ENCODE peak calls at places on chromosome 2, in five cellular contexts. S is endothelial cell, D is ascending aorta, J is HL-60, O is dorsolateral prefrontal cortex. R is an unnamed sample.

GRCh38 chr2:40380721-40381120 is 71.2 kb downstream of the SLC8A1 start:
- DNase-seq in J (no peak), D (no peak), O (no peak), S (no peak), R (no peak)

GRCh38 chr2:33313039-33313438 is 163.4 kb upstream of the RASGRP3 start:
- DNase-seq in S (no peak), D (no peak), J (no peak), O (no peak), R (no peak)

GRCh38 chr2:120175000-120175581 is 48.1 kb downstream of the TMEM185B start:
- DNase-seq in S (peak), D (no peak), J (peak), O (no peak), R (no peak)

GRCh38 chr2:120279708-120280107 is 27.1 kb downstream of the RALB start:
- DNase-seq in S (no peak), O (no peak), D (no peak), J (peak), R (no peak)

GRCh38 chr2:53594586-53594918 is 173.1 kb upstream of the CHAC2 start:
- DNase-seq in J (no peak), D (no peak), S (no peak), O (no peak), R (no peak)

GRCh38 chr2:240624011-240624949 is 1.0 kb upstream of the GPR35 start:
- DNase-seq in D (peak), O (no peak), S (no peak), J (peak), R (no peak)

GRCh38 chr2:231854616-231855125 is 68.4 kb downstream of the COPS7B start:
- DNase-seq in J (no peak), O (no peak), D (no peak), S (no peak), R (no peak)

GRCh38 chr2:170162261-170162612 is 15.7 kb upstream of the MYO3B start:
- DNase-seq in S (no peak), D (no peak), J (no peak), O (no peak), R (no peak)

GRCh38 chr2:8461341-8461740 is 220.5 kb upstream of the ID2 start:
- DNase-seq in S (no peak), O (no peak), D (no peak), J (no peak), R (no peak)

GRCh38 chr2:54387592-54387991 is 68.5 kb upstream of the SPTBN1 start:
- DNase-seq in O (no peak), J (no peak), S (no peak), D (no peak), R (no peak)

GRCh38 chr2:202754936-202755335 is 116.6 kb downstream of the ICA1L start:
- DNase-seq in O (no peak), D (no peak), J (no peak), S (no peak), R (no peak)

GRCh38 chr2:26139269-26140183 is 33.4 kb upstream of the GAREM2 start:
- DNase-seq in S (no peak), O (no peak), D (no peak), J (no peak), R (no peak)

GRCh38 chr2:236675051-236675450 is 105.4 kb downstream of the ACKR3 start:
- DNase-seq in D (no peak), S (no peak), O (no peak), J (no peak), R (no peak)

GRCh38 chr2:67662222-67662621 is 265.1 kb downstream of the ETAA1 start:
- DNase-seq in O (no peak), D (no peak), S (no peak), J (no peak), R (no peak)

GRCh38 chr2:159904127-159904564 is 106.1 kb upstream of the CD302 start:
- DNase-seq in O (no peak), J (peak), S (no peak), D (no peak), R (no peak)

GRCh38 chr2:88199912-88200682 is 30.0 kb downstream of the THNSL2 start:
- DNase-seq in S (peak), J (peak), O (no peak), D (no peak), R (no peak)

GRCh38 chr2:191369034-191369433 is 123.8 kb downstream of the MYO1B start:
- DNase-seq in J (no peak), O (no peak), S (no peak), D (no peak), R (no peak)
- TF ChIP-seq CTCF in J (no peak), O (no peak), S (peak), D (no peak), R (no peak)

GRCh38 chr2:74916394-74916793 is 42.0 kb upstream of the POLE4 start:
- DNase-seq in S (no peak), J (no peak), O (no peak), D (no peak), R (no peak)

GRCh38 chr2:74915743-74916142 is 42.7 kb upstream of the POLE4 start:
- DNase-seq in D (no peak), S (no peak), O (no peak), J (no peak), R (peak)

GRCh38 chr2:74921236-74921736 is 37.2 kb upstream of the POLE4 start:
- DNase-seq in D (no peak), O (no peak), J (no peak), S (no peak), R (no peak)

GRCh38 chr2:74919827-74920226 is 38.6 kb upstream of the POLE4 start:
- DNase-seq in D (no peak), J (peak), S (peak), O (peak), R (peak)

GRCh38 chr2:74917702-74918619 is 40.5 kb upstream of the POLE4 start:
- DNase-seq in S (no peak), J (no peak), D (no peak), O (no peak), R (no peak)
- TF ChIP-seq CTCF in S (peak), J (no peak), D (no peak), O (no peak), R (no peak)

GRCh38 chr2:166060191-166060590 is 67.6 kb downstream of the SCN1A start:
- DNase-seq in J (no peak), S (no peak), O (no peak), D (no peak), R (no peak)

GRCh38 chr2:166057363-166058169 is 70.3 kb downstream of the SCN1A start:
- DNase-seq in O (no peak), S (no peak), J (no peak), D (no peak), R (no peak)
- TF ChIP-seq CTCF in O (peak), S (peak), J (no peak), D (no peak), R (no peak)

DNA sequence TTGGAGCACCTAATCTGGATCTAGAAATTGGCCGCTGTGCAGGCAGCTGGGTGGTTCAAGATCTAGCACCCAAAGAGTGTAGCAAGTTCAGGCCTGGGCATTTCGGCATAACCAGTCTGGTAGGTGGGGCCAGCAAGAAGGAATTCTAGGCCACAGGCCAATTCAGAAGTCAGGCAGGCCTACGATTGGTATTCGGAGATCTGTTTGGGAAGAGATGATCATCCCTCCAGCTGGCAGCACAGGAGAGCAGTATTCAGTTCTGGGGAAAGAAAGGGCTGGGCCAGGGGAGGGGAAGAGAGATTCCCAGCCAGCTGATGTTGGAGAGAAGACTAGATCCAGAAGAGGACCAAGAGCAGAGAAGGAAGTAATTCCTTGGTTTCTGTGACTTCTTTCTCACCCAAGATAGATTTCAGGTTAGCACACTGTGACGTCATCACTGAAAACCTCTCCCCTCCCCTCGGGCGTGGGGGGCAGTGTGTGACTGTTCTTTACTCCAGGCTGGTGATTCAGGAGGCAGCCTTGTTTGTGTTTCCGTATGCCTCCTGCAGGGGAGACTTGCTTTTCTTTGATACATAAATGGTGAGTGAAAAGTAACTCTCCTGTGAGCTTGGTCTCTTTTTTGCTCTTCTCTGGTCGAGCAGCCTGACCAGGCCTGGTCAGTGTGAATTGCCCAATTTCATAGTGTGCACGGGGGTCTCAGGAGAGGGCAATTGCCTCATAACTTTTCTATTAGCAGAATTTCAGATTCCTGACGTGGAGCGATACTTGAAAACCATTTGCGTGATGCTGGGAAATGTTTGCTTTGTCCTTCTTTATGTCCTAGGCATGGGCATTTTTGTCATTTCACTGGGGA is 61.1 kb downstream of the MEIS1 start:
- DNase-seq in D (peak), O (no peak), J (no peak), S (no peak), R (no peak)
- TF ChIP-seq CTCF in D (peak), O (no peak), J (no peak), S (no peak), R (no peak)

GRCh38 chr2:6866982-6867381 is 1.3 kb upstream of the CMPK2 start:
- DNase-seq in S (no peak), D (no peak), J (no peak), O (no peak), R (no peak)

GRCh38 chr2:6864938-6865345 is 765 bp downstream of the CMPK2 start:
- DNase-seq in S (no peak), O (no peak), J (no peak), D (no peak), R (no peak)

GRCh38 chr2:6864251-6864758 is 1.4 kb downstream of the CMPK2 start:
- DNase-seq in S (no peak), O (no peak), J (no peak), D (no peak), R (no peak)

GRCh38 chr2:6866239-6866745 is 585 bp upstream of the CMPK2 start:
- DNase-seq in D (no peak), O (peak), S (no peak), J (peak), R (no peak)

GRCh38 chr2:6865346-6866238 is at the start of gene CMPK2:
- DNase-seq in S (peak), J (peak), D (no peak), O (no peak), R (peak)
- TF ChIP-seq CTCF in S (peak), J (no peak), D (peak), O (peak), R (no peak)

DNA sequence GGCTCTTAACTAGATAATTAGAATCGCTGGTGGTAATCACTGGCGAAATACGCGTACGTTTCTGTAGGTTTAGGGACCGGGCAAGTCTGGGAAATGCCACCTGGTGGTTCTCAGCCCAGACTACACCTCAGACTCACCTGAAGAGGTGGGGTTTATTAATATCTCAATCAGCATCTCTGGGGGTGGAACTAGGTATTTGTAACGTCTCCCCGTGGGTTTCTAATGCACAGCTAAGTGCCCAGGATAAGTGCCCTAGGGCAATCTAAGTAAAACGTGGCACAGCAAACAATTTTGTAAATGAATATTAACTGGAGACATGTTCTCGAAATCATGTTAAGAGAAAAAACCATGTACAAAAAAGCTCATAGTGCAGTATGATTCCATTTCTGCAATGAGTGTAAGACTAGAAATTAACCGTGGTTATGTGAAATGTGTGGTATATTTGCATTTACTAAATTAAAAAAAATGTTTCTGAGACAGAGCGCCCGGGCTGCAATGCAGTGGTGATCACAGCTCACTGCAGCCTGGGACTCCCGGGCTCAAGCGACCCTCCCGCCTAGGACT is 760 bp upstream of the CNOT11 start:
- DNase-seq in D (no peak), J (peak), S (peak), O (no peak), R (no peak)
- TF ChIP-seq CTCF in D (no peak), J (peak), S (peak), O (no peak), R (no peak)

GRCh38 chr2:55428258-55428657 is 8.6 kb upstream of the CCDC88A start:
- DNase-seq in O (no peak), D (no peak), S (no peak), J (no peak), R (no peak)
- TF ChIP-seq CTCF in O (no peak), D (no peak), S (no peak), J (no peak), R (no peak)

GRCh38 chr2:80288576-80288975 is 16.0 kb downstream of the LRRTM1 start:
- DNase-seq in J (no peak), D (no peak), O (peak), S (no peak), R (no peak)
- TF ChIP-seq CTCF in J (no peak), D (no peak), O (peak), S (no peak), R (no peak)

GRCh38 chr2:241940329-241940728 is 70.8 kb downstream of the RTP5 start:
- DNase-seq in S (no peak), D (no peak), O (no peak), J (peak), R (no peak)
- TF ChIP-seq CTCF in S (no peak), D (no peak), O (no peak), J (no peak), R (no peak)

GRCh38 chr2:204110250-204111183 is 174.0 kb downstream of the ICOS start:
- DNase-seq in S (no peak), D (no peak), O (no peak), J (peak), R (peak)
- TF ChIP-seq CTCF in S (no peak), D (no peak), O (no peak), J (no peak), R (no peak)

R was measured in natural killer cell.